ENCODE peak calls at places on chromosomes 4 and X, in five cellular contexts. M, N, Q, S and J are unnamed samples.

GRCh38 chr4:98689507-98690174 is 31.2 kb upstream of the TSPAN5 start:
- DNase-seq in M (no peak), N (no peak), Q (no peak), S (no peak), J (no peak)

GRCh38 chrX:118536687-118537461 is 41.3 kb downstream of the DOCK11 start:
- DNase-seq in M (peak), N (peak), Q (no peak), S (no peak), J (no peak)

GRCh38 chr4:132227349-132228165 is 921.5 kb upstream of the PCDH10 start:
- DNase-seq in M (peak), N (peak), Q (no peak), S (no peak), J (no peak)

GRCh38 chr4:25022741-25023140 is 8.0 kb downstream of the LGI2 start:
- DNase-seq in M (no peak), N (no peak), Q (no peak), S (no peak), J (no peak)

GRCh38 chr4:144868309-144868708 is 222.4 kb downstream of the HHIP start:
- DNase-seq in M (no peak), N (no peak), Q (no peak), S (no peak), J (no peak)

GRCh38 chrX:148836741-148837140 is 336.3 kb downstream of the AFF2 start:
- DNase-seq in M (no peak), N (no peak), Q (no peak), S (no peak), J (no peak)

GRCh38 chr4:176193126-176193525 is 2.3 kb downstream of the SPATA4 start:
- DNase-seq in M (no peak), N (no peak), Q (no peak), S (no peak), J (no peak)

GRCh38 chrX:153450949-153451277 is 5.1 kb upstream of the TREX2 start:
- DNase-seq in M (no peak), N (no peak), Q (no peak), S (no peak), J (no peak)

GRCh38 chr4:25421819-25422511 is 44.9 kb downstream of the ANAPC4 start:
- DNase-seq in M (no peak), N (no peak), Q (no peak), S (no peak), J (no peak)

GRCh38 chrX:143664302-143664701 is 28.4 kb upstream of the SLITRK4 start:
- DNase-seq in M (no peak), N (no peak), Q (no peak), S (no peak), J (no peak)

GRCh38 chr4:1002131-1002630 is 9.0 kb upstream of the SLC26A1 start:
- DNase-seq in M (no peak), N (peak), Q (no peak), S (no peak), J (no peak)

GRCh38 chrX:103811858-103812257 is 20.2 kb downstream of the RAB9B start:
- DNase-seq in M (no peak), N (no peak), Q (no peak), S (no peak), J (no peak)

GRCh38 chr4:153789741-153790651 is 1.1 kb upstream of the SFRP2 start:
- DNase-seq in M (no peak), N (peak), Q (peak), S (no peak), J (no peak)

GRCh38 chr4:6988016-6988715 is 55.0 kb upstream of the TADA2B start:
- DNase-seq in M (no peak), N (no peak), Q (no peak), S (no peak), J (no peak)

GRCh38 chrX:39519213-39519544 is 578.6 kb downstream of the BCOR start:
- DNase-seq in M (peak), N (no peak), Q (no peak), S (no peak), J (no peak)

GRCh38 chr4:78766026-78766425 is 10.1 kb upstream of the BMP2K start:
- DNase-seq in M (no peak), N (no peak), Q (no peak), S (no peak), J (no peak)

GRCh38 chr4:47654972-47655693 is 170.1 kb downstream of the ATP10D start:
- DNase-seq in M (no peak), N (no peak), Q (no peak), S (no peak), J (no peak)

GRCh38 chr4:85166318-85166717 is 199.8 kb upstream of the WDFY3 start:
- DNase-seq in M (no peak), N (peak), Q (no peak), S (no peak), J (no peak)

GRCh38 chr4:153904011-153904410 is 115.1 kb upstream of the SFRP2 start:
- DNase-seq in M (no peak), N (no peak), Q (no peak), S (no peak), J (no peak)

GRCh38 chrX:82087699-82088098 is 885.8 kb downstream of the SH3BGRL start:
- DNase-seq in M (no peak), N (no peak), Q (no peak), S (no peak), J (peak)

GRCh38 chr4:61011051-61011450 is 189.1 kb upstream of the ADGRL3 start:
- DNase-seq in M (no peak), N (no peak), Q (no peak), S (no peak), J (no peak)
- TF ChIP-seq CTCF in M (no peak), N (no peak), Q (no peak), S (no peak), J (no peak)

GRCh38 chr4:61590881-61591280 is 390.8 kb downstream of the ADGRL3 start:
- DNase-seq in M (no peak), N (no peak), Q (no peak), S (no peak), J (no peak)
- TF ChIP-seq CTCF in M (peak), N (no peak), Q (no peak), S (no peak), J (no peak)

GRCh38 chr4:38606587-38606905 is 57.5 kb upstream of the KLF3 start:
- DNase-seq in M (no peak), N (no peak), Q (no peak), S (no peak), J (no peak)
- TF ChIP-seq CTCF in M (no peak), N (no peak), Q (no peak), S (no peak), J (no peak)

DNA sequence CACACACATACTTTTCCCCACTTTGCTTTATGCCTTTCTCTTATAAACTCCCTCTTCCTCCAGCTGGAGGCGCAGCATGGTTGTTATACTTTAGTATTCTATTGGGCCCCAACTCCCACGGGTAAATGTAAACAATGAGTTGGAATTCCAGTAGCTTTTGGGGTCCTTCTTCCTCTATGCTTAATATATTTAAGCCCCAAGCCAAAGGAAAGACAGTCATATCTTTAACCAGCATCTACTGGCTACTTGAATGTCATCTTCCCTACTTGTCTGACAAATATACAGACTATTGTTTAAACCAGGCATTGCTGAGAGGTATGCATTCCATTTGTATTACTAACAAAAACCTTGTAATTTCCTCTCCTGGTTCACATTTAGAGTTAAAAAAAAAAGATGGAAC is 72.9 kb downstream of the WDR19 start:
- DNase-seq in M (no peak), N (no peak), Q (no peak), S (no peak), J (no peak)
- TF ChIP-seq CTCF in M (no peak), N (no peak), Q (no peak), S (no peak), J (no peak)

GRCh38 chrX:9089652-9090051 is 55.7 kb upstream of the FAM9B start:
- DNase-seq in M (no peak), N (no peak), Q (no peak), S (no peak), J (no peak)
- TF ChIP-seq CTCF in M (no peak), N (no peak), Q (no peak), S (no peak), J (no peak)

DNA sequence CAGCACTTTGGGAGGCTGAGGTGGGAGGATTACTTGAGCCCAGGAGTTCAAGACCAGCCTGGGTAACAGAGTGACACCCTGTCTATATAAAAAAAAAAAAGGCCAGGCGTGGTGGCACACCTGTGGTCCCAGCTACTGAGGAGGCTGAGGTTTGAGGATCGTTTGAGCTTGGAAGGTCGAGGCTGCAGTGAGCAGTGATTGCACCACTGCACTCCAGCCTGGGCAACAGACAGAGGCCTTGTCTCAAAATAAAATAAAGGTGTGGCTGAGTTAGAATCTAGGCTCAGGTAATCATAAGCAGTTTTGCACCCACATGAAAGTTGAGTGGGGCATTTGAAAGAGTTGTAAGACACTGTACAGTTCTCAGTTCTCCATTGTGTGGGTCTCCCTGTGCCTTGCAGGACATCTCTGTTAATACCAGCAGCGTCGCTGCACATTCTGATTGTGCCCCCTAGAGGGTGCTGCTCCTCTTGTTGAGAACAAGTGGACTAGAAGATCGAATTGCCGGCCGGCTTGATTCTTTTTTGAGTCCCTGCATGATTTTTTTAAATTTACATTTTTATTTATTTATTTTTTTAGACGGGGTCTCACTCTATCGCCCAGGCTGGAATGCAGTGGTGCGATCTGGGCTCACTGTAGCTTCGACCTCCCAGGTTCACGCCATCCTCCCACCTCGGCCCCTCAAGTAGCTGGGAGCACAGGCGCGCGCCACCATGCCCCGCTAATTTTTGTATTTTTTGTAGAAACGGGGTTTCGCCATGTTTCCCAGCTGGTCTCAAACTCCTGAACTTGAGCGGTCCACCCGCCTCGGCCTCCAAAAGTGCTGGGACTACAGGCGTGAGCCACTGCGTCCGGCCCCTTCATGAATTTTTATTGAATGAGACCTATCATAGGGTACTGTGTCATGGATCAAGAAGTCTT is 73.6 kb upstream of the RBMX start:
- DNase-seq in M (peak), N (peak), Q (peak), S (no peak), J (peak)
- TF ChIP-seq CTCF in M (peak), N (peak), Q (peak), S (peak), J (no peak)

GRCh38 chr4:53747401-53747800 is 156.1 kb upstream of the LNX1 start:
- DNase-seq in M (no peak), N (no peak), Q (no peak), S (no peak), J (no peak)

GRCh38 chr4:53748328-53748772 is 157.1 kb upstream of the LNX1 start:
- DNase-seq in M (no peak), N (no peak), Q (peak), S (no peak), J (no peak)

GRCh38 chr4:53744446-53745160 is 153.3 kb upstream of the LNX1 start:
- DNase-seq in M (peak), N (no peak), Q (no peak), S (no peak), J (no peak)
- TF ChIP-seq CTCF in M (peak), N (no peak), Q (no peak), S (no peak), J (no peak)

GRCh38 chrX:17860179-17860780 is 818 bp downstream of the RAI2 start:
- DNase-seq in M (no peak), N (peak), Q (no peak), S (no peak), J (no peak)

GRCh38 chrX:17860811-17861495 is at the start of gene RAI2:
- DNase-seq in M (peak), N (peak), Q (peak), S (no peak), J (peak)

GRCh38 chrX:17859609-17860178 is 1.4 kb downstream of the RAI2 start:
- DNase-seq in M (no peak), N (peak), Q (no peak), S (no peak), J (peak)

GRCh38 chrX:17861496-17862011 is 456 bp upstream of the RAI2 start:
- DNase-seq in M (no peak), N (no peak), Q (no peak), S (no peak), J (no peak)
- TF ChIP-seq CTCF in M (no peak), N (no peak), Q (no peak), S (no peak), J (no peak)